ENCODE peak calls at places on chromosome 6, in ten cellular contexts. H, N, T, Y, K, Q, E, I, V and W are unnamed samples.

GRCh38 chr6:85672623-85673022 is 29.9 kb upstream of the SYNCRIP start:
- DNase-seq in N (peak), K (no peak), T (no peak), H (no peak), Y (no peak), Q (no peak), V (peak), I (no peak), E (no peak), W (no peak)

GRCh38 chr6:136344420-136344819 is 54.8 kb upstream of the BCLAF1 start:
- DNase-seq in V (no peak), E (no peak), Y (peak), Q (no peak), I (no peak), T (no peak), N (no peak), H (no peak), K (no peak), W (no peak)

GRCh38 chr6:28875348-28875747 is 48.4 kb downstream of the TRIM27 start:
- DNase-seq in Q (no peak), T (no peak), N (no peak), I (no peak), H (no peak), Y (no peak), K (no peak), V (no peak), E (no peak), W (no peak)

GRCh38 chr6:21946298-21946783 is 350.5 kb downstream of the PRL start:
- DNase-seq in N (no peak), Y (peak), H (no peak), E (no peak), T (no peak), K (no peak), Q (no peak), V (no peak), I (no peak), W (no peak)

GRCh38 chr6:35381132-35381531 is 38.8 kb downstream of the PPARD start:
- DNase-seq in V (no peak), T (no peak), N (no peak), E (no peak), Y (no peak), K (no peak), I (no peak), H (no peak), Q (no peak), W (no peak)

GRCh38 chr6:78770766-78771165 is 96.6 kb upstream of the IRAK1BP1 start:
- DNase-seq in V (no peak), H (no peak), N (no peak), Y (no peak), K (no peak), T (no peak), Q (no peak), E (no peak), I (no peak), W (no peak)

GRCh38 chr6:26556263-26557070 is 18.3 kb downstream of the HMGN4 start:
- DNase-seq in V (peak), E (no peak), N (peak), K (no peak), T (no peak), Y (peak), H (no peak), Q (no peak), I (no peak), W (no peak)

GRCh38 chr6:166058064-166058739 is 109.4 kb downstream of the TBXT start:
- DNase-seq in K (no peak), Q (no peak), T (no peak), I (no peak), V (no peak), H (no peak), N (peak), E (peak), Y (peak), W (no peak)

GRCh38 chr6:110596354-110596753 is 119.9 kb upstream of the SLC22A16 start:
- DNase-seq in V (no peak), N (no peak), H (no peak), Q (no peak), T (no peak), K (no peak), I (no peak), Y (no peak), E (no peak), W (no peak)

GRCh38 chr6:47098570-47098993 is 56.5 kb upstream of the ADGRF1 start:
- DNase-seq in E (no peak), V (no peak), Y (peak), T (no peak), K (no peak), Q (no peak), H (no peak), N (no peak), I (no peak), W (no peak)